ENCODE peak calls at places on chromosomes 13 and 19, in six cellular contexts. L is EH; K is stomach; Y is stimulated activated naive CD8-positive, alpha-beta T cell treated with anti-CD3 and anti-CD28 coated beads, Interleukin-15, amount 100 ng/mL, for 72 hours; S is pancreas; X is GM18507. W is an unnamed sample.

GRCh38 chr19:42028304-42029216 is 34.5 kb upstream of the ATP1A3 start:
- DNase-seq in X (no peak), Y (peak; percentile 28), S (no peak), K (no peak), L (no peak), W (no peak)

GRCh38 chr19:10450853-10451609 is 30.7 kb downstream of the PDE4A start:
- DNase-seq in X (no peak), S (peak; percentile 67), L (peak; percentile 9), Y (no peak), K (no peak), W (no peak)

GRCh38 chr13:110616103-110617101 is 1.1 kb downstream of the NAXD start:
- DNase-seq in Y (peak; percentile 38), S (peak; percentile 81), X (peak; percentile 25), L (peak; percentile 40), K (peak; percentile 55), W (no peak)

GRCh38 chr19:5484398-5485285 is 29.4 kb downstream of the ZNRF4 start:
- DNase-seq in S (peak; percentile 83), Y (no peak), X (no peak), K (peak; percentile 29), L (peak; percentile 14), W (no peak)

GRCh38 chr19:27672309-27673047 is 1540.5 kb downstream of the UQCRFS1 start:
- DNase-seq in K (peak; percentile 15), S (no peak), X (no peak), L (no peak), Y (no peak), W (no peak)

GRCh38 chr13:106034201-106034600 is 501.3 kb downstream of the EFNB2 start:
- DNase-seq in S (no peak), Y (no peak), X (no peak), K (no peak), L (no peak), W (no peak)

GRCh38 chr13:51803422-51804294 is at the start of gene DHRS12:
- DNase-seq in K (peak; percentile 93), L (peak; percentile 86), X (peak; percentile 75), Y (peak; percentile 85), S (peak; percentile 97), W (peak; percentile 75)

GRCh38 chr19:31553112-31553843 is 204.0 kb upstream of the TSHZ3 start:
- DNase-seq in Y (no peak), K (no peak), L (no peak), X (no peak), S (no peak), W (no peak)

GRCh38 chr19:15252398-15253018 is 20.3 kb upstream of the EPHX3 start:
- DNase-seq in X (no peak), S (no peak), L (peak; percentile 88), K (no peak), Y (no peak), W (no peak)

W was measured in GM19239.